ENCODE peak calls at places on chromosomes 7 and 10, in four cellular contexts. One of them, this sample, is unnamed.

GRCh38 chr10:132105302-132105995 is 39.7 kb downstream of the JAKMIP3 start:
- DNase-seq in WTC11: no peak
- DNase-seq in stimulated activated CD8-positive, alpha-beta memory T cell treated with anti-CD3 and anti-CD28 coated beads, Interleukin-15, amount 100 ng/mL, for 48 hours: no peak
- DNase-seq in NCI-H2081: no peak
- DNase-seq in this sample: no peak

GRCh38 chr10:128470302-128470962 is 344.2 kb upstream of the MKI67 start:
- DNase-seq in WTC11: no peak
- DNase-seq in stimulated activated CD8-positive, alpha-beta memory T cell treated with anti-CD3 and anti-CD28 coated beads, Interleukin-15, amount 100 ng/mL, for 48 hours: no peak
- DNase-seq in NCI-H2081: no peak
- DNase-seq in this sample: peak

GRCh38 chr7:49497471-49497870 is 276.0 kb upstream of the VWC2 start:
- DNase-seq in WTC11: no peak
- DNase-seq in stimulated activated CD8-positive, alpha-beta memory T cell treated with anti-CD3 and anti-CD28 coated beads, Interleukin-15, amount 100 ng/mL, for 48 hours: no peak
- DNase-seq in NCI-H2081: no peak
- DNase-seq in this sample: peak

GRCh38 chr7:17598846-17599245 is 300.4 kb downstream of the AHR start:
- DNase-seq in WTC11: no peak
- DNase-seq in stimulated activated CD8-positive, alpha-beta memory T cell treated with anti-CD3 and anti-CD28 coated beads, Interleukin-15, amount 100 ng/mL, for 48 hours: no peak
- DNase-seq in NCI-H2081: peak
- DNase-seq in this sample: no peak

GRCh38 chr7:57203161-57203791 is 71.0 kb upstream of the ZNF479 start:
- DNase-seq in WTC11: no peak
- DNase-seq in stimulated activated CD8-positive, alpha-beta memory T cell treated with anti-CD3 and anti-CD28 coated beads, Interleukin-15, amount 100 ng/mL, for 48 hours: no peak
- DNase-seq in NCI-H2081: no peak
- DNase-seq in this sample: no peak

GRCh38 chr10:6514844-6515780 is 65.0 kb downstream of the PRKCQ start:
- DNase-seq in WTC11: no peak
- DNase-seq in stimulated activated CD8-positive, alpha-beta memory T cell treated with anti-CD3 and anti-CD28 coated beads, Interleukin-15, amount 100 ng/mL, for 48 hours: no peak
- DNase-seq in NCI-H2081: no peak
- DNase-seq in this sample: no peak

GRCh38 chr10:22629126-22629525 is 85.3 kb downstream of the PIP4K2A start:
- DNase-seq in WTC11: no peak
- DNase-seq in stimulated activated CD8-positive, alpha-beta memory T cell treated with anti-CD3 and anti-CD28 coated beads, Interleukin-15, amount 100 ng/mL, for 48 hours: no peak
- DNase-seq in NCI-H2081: no peak
- DNase-seq in this sample: no peak

GRCh38 chr10:122521011-122521410 is 39.5 kb upstream of the DMBT1 start:
- DNase-seq in WTC11: no peak
- DNase-seq in stimulated activated CD8-positive, alpha-beta memory T cell treated with anti-CD3 and anti-CD28 coated beads, Interleukin-15, amount 100 ng/mL, for 48 hours: no peak
- DNase-seq in NCI-H2081: no peak
- DNase-seq in this sample: no peak

GRCh38 chr10:119306514-119306951 is 99.2 kb downstream of the GRK5 start:
- DNase-seq in WTC11: peak
- DNase-seq in stimulated activated CD8-positive, alpha-beta memory T cell treated with anti-CD3 and anti-CD28 coated beads, Interleukin-15, amount 100 ng/mL, for 48 hours: peak
- DNase-seq in NCI-H2081: no peak
- DNase-seq in this sample: no peak

GRCh38 chr7:130758429-130759056 is 24.5 kb upstream of the KLF14 start:
- DNase-seq in WTC11: no peak
- DNase-seq in stimulated activated CD8-positive, alpha-beta memory T cell treated with anti-CD3 and anti-CD28 coated beads, Interleukin-15, amount 100 ng/mL, for 48 hours: no peak
- DNase-seq in NCI-H2081: peak
- DNase-seq in this sample: peak

GRCh38 chr10:84549368-84549767 is 221.0 kb downstream of the CCSER2 start:
- DNase-seq in WTC11: no peak
- DNase-seq in stimulated activated CD8-positive, alpha-beta memory T cell treated with anti-CD3 and anti-CD28 coated beads, Interleukin-15, amount 100 ng/mL, for 48 hours: no peak
- DNase-seq in NCI-H2081: no peak
- DNase-seq in this sample: peak

GRCh38 chr7:25223206-25223605 is 5.1 kb downstream of the NPVF start:
- DNase-seq in WTC11: no peak
- DNase-seq in stimulated activated CD8-positive, alpha-beta memory T cell treated with anti-CD3 and anti-CD28 coated beads, Interleukin-15, amount 100 ng/mL, for 48 hours: no peak
- DNase-seq in NCI-H2081: no peak
- DNase-seq in this sample: no peak

GRCh38 chr10:124155781-124156401 is 62.5 kb upstream of the CHST15 start:
- DNase-seq in WTC11: no peak
- DNase-seq in stimulated activated CD8-positive, alpha-beta memory T cell treated with anti-CD3 and anti-CD28 coated beads, Interleukin-15, amount 100 ng/mL, for 48 hours: no peak
- DNase-seq in NCI-H2081: no peak
- DNase-seq in this sample: peak

GRCh38 chr7:43570688-43571365 is 12.1 kb upstream of the STK17A start:
- DNase-seq in WTC11: no peak
- DNase-seq in stimulated activated CD8-positive, alpha-beta memory T cell treated with anti-CD3 and anti-CD28 coated beads, Interleukin-15, amount 100 ng/mL, for 48 hours: no peak
- DNase-seq in NCI-H2081: no peak
- DNase-seq in this sample: no peak

GRCh38 chr7:101947899-101948298 is 130.5 kb downstream of the CUX1 start:
- DNase-seq in WTC11: no peak
- DNase-seq in stimulated activated CD8-positive, alpha-beta memory T cell treated with anti-CD3 and anti-CD28 coated beads, Interleukin-15, amount 100 ng/mL, for 48 hours: no peak
- DNase-seq in NCI-H2081: peak
- DNase-seq in this sample: peak

GRCh38 chr7:18666107-18666728 is 170.7 kb downstream of the HDAC9 start:
- DNase-seq in WTC11: peak
- DNase-seq in stimulated activated CD8-positive, alpha-beta memory T cell treated with anti-CD3 and anti-CD28 coated beads, Interleukin-15, amount 100 ng/mL, for 48 hours: peak
- DNase-seq in NCI-H2081: peak
- DNase-seq in this sample: peak

GRCh38 chr10:59991661-59992060 is 85.3 kb upstream of the CCDC6 start:
- DNase-seq in WTC11: peak
- DNase-seq in stimulated activated CD8-positive, alpha-beta memory T cell treated with anti-CD3 and anti-CD28 coated beads, Interleukin-15, amount 100 ng/mL, for 48 hours: no peak
- DNase-seq in NCI-H2081: no peak
- DNase-seq in this sample: peak

GRCh38 chr7:127383123-127383835 is 9.2 kb downstream of the ZNF800 start:
- DNase-seq in WTC11: no peak
- DNase-seq in stimulated activated CD8-positive, alpha-beta memory T cell treated with anti-CD3 and anti-CD28 coated beads, Interleukin-15, amount 100 ng/mL, for 48 hours: no peak
- DNase-seq in NCI-H2081: no peak
- DNase-seq in this sample: no peak

GRCh38 chr10:118873738-118874105 is 119.0 kb upstream of the CACUL1 start:
- DNase-seq in WTC11: no peak
- DNase-seq in stimulated activated CD8-positive, alpha-beta memory T cell treated with anti-CD3 and anti-CD28 coated beads, Interleukin-15, amount 100 ng/mL, for 48 hours: no peak
- DNase-seq in NCI-H2081: no peak
- DNase-seq in this sample: no peak

GRCh38 chr7:130444230-130444629 is 3.4 kb upstream of the CEP41 start:
- DNase-seq in WTC11: no peak
- DNase-seq in stimulated activated CD8-positive, alpha-beta memory T cell treated with anti-CD3 and anti-CD28 coated beads, Interleukin-15, amount 100 ng/mL, for 48 hours: no peak
- DNase-seq in NCI-H2081: no peak
- DNase-seq in this sample: no peak

GRCh38 chr10:95262763-95263518 is 27.9 kb downstream of the PDLIM1 start:
- DNase-seq in WTC11: no peak
- DNase-seq in stimulated activated CD8-positive, alpha-beta memory T cell treated with anti-CD3 and anti-CD28 coated beads, Interleukin-15, amount 100 ng/mL, for 48 hours: no peak
- DNase-seq in NCI-H2081: no peak
- DNase-seq in this sample: no peak

GRCh38 chr10:498760-499435 is 190.6 kb downstream of the DIP2C start:
- DNase-seq in WTC11: no peak
- DNase-seq in stimulated activated CD8-positive, alpha-beta memory T cell treated with anti-CD3 and anti-CD28 coated beads, Interleukin-15, amount 100 ng/mL, for 48 hours: no peak
- DNase-seq in NCI-H2081: no peak
- DNase-seq in this sample: no peak

This sample was measured in left kidney.